ENCODE peak calls at places on chromosome 16, in eight cellular contexts. One of them, this sample, is unnamed.

GRCh38 chr16:88298166-88298881 is 84.4 kb upstream of the ZNF469 start:
- DNase-seq in Caco-2: no peak
- DNase-seq in astrocyte of the cerebellum: no peak
- DNase-seq in substantia nigra: no peak
- DNase-seq in fibroblast of lung: peak
- DNase-seq in stimulated activated CD8-positive, alpha-beta memory T cell treated with anti-CD3 and anti-CD28 coated beads, Interleukin-15, amount 100 ng/mL, for 24 hours: no peak
- DNase-seq in adrenal gland: peak
- DNase-seq in germinal center: no peak
- DNase-seq in this sample: no peak

GRCh38 chr16:85422124-85422373 is 191.1 kb upstream of the GSE1 start:
- DNase-seq in astrocyte of the cerebellum: no peak
- DNase-seq in adrenal gland: no peak
- DNase-seq in stimulated activated CD8-positive, alpha-beta memory T cell treated with anti-CD3 and anti-CD28 coated beads, Interleukin-15, amount 100 ng/mL, for 24 hours: no peak
- DNase-seq in substantia nigra: no peak
- DNase-seq in Caco-2: no peak
- DNase-seq in fibroblast of lung: no peak
- DNase-seq in germinal center: no peak
- DNase-seq in this sample: no peak

GRCh38 chr16:19926449-19927390 is 42.1 kb upstream of the GPRC5B start:
- DNase-seq in substantia nigra: no peak
- DNase-seq in astrocyte of the cerebellum: peak
- DNase-seq in fibroblast of lung: peak
- DNase-seq in Caco-2: no peak
- DNase-seq in stimulated activated CD8-positive, alpha-beta memory T cell treated with anti-CD3 and anti-CD28 coated beads, Interleukin-15, amount 100 ng/mL, for 24 hours: no peak
- DNase-seq in adrenal gland: no peak
- DNase-seq in germinal center: no peak
- DNase-seq in this sample: no peak

GRCh38 chr16:12016166-12016947 is 39.8 kb downstream of the SNX29 start:
- DNase-seq in fibroblast of lung: peak
- DNase-seq in astrocyte of the cerebellum: peak
- DNase-seq in germinal center: no peak
- DNase-seq in substantia nigra: no peak
- DNase-seq in stimulated activated CD8-positive, alpha-beta memory T cell treated with anti-CD3 and anti-CD28 coated beads, Interleukin-15, amount 100 ng/mL, for 24 hours: no peak
- DNase-seq in adrenal gland: no peak
- DNase-seq in Caco-2: no peak
- DNase-seq in this sample: no peak

GRCh38 chr16:4415538-4416199 is 727 bp downstream of the CORO7 start:
- DNase-seq in fibroblast of lung: peak
- DNase-seq in adrenal gland: peak
- DNase-seq in astrocyte of the cerebellum: no peak
- DNase-seq in Caco-2: peak
- DNase-seq in stimulated activated CD8-positive, alpha-beta memory T cell treated with anti-CD3 and anti-CD28 coated beads, Interleukin-15, amount 100 ng/mL, for 24 hours: peak
- DNase-seq in substantia nigra: peak
- DNase-seq in germinal center: peak
- DNase-seq in this sample: peak

GRCh38 chr16:17101646-17102045 is 369.1 kb downstream of the XYLT1 start:
- DNase-seq in germinal center: peak
- DNase-seq in astrocyte of the cerebellum: no peak
- DNase-seq in stimulated activated CD8-positive, alpha-beta memory T cell treated with anti-CD3 and anti-CD28 coated beads, Interleukin-15, amount 100 ng/mL, for 24 hours: no peak
- DNase-seq in substantia nigra: no peak
- DNase-seq in fibroblast of lung: peak
- DNase-seq in adrenal gland: no peak
- DNase-seq in Caco-2: peak
- DNase-seq in this sample: no peak

GRCh38 chr16:70730016-70730415 is 44.2 kb upstream of the MTSS2 start:
- DNase-seq in Caco-2: no peak
- DNase-seq in substantia nigra: peak
- DNase-seq in stimulated activated CD8-positive, alpha-beta memory T cell treated with anti-CD3 and anti-CD28 coated beads, Interleukin-15, amount 100 ng/mL, for 24 hours: no peak
- DNase-seq in adrenal gland: no peak
- DNase-seq in astrocyte of the cerebellum: no peak
- DNase-seq in fibroblast of lung: no peak
- DNase-seq in germinal center: no peak
- DNase-seq in this sample: peak

GRCh38 chr16:17258848-17259713 is 211.7 kb downstream of the XYLT1 start:
- DNase-seq in stimulated activated CD8-positive, alpha-beta memory T cell treated with anti-CD3 and anti-CD28 coated beads, Interleukin-15, amount 100 ng/mL, for 24 hours: no peak
- DNase-seq in astrocyte of the cerebellum: no peak
- DNase-seq in adrenal gland: no peak
- DNase-seq in fibroblast of lung: no peak
- DNase-seq in substantia nigra: no peak
- DNase-seq in germinal center: peak
- DNase-seq in Caco-2: no peak
- DNase-seq in this sample: no peak

GRCh38 chr16:88936913-88937666 is 39.9 kb downstream of the CBFA2T3 start:
- DNase-seq in substantia nigra: no peak
- DNase-seq in fibroblast of lung: no peak
- DNase-seq in Caco-2: no peak
- DNase-seq in stimulated activated CD8-positive, alpha-beta memory T cell treated with anti-CD3 and anti-CD28 coated beads, Interleukin-15, amount 100 ng/mL, for 24 hours: no peak
- DNase-seq in astrocyte of the cerebellum: no peak
- DNase-seq in germinal center: no peak
- DNase-seq in adrenal gland: no peak
- DNase-seq in this sample: no peak

GRCh38 chr16:12489362-12489761 is 314.3 kb downstream of the CPPED1 start:
- DNase-seq in astrocyte of the cerebellum: no peak
- DNase-seq in Caco-2: no peak
- DNase-seq in substantia nigra: no peak
- DNase-seq in fibroblast of lung: no peak
- DNase-seq in stimulated activated CD8-positive, alpha-beta memory T cell treated with anti-CD3 and anti-CD28 coated beads, Interleukin-15, amount 100 ng/mL, for 24 hours: no peak
- DNase-seq in germinal center: no peak
- DNase-seq in adrenal gland: no peak
- DNase-seq in this sample: no peak

GRCh38 chr16:88649924-88650748 is 717 bp downstream of the CYBA start:
- DNase-seq in stimulated activated CD8-positive, alpha-beta memory T cell treated with anti-CD3 and anti-CD28 coated beads, Interleukin-15, amount 100 ng/mL, for 24 hours: no peak
- DNase-seq in fibroblast of lung: no peak
- DNase-seq in germinal center: peak
- DNase-seq in adrenal gland: no peak
- DNase-seq in astrocyte of the cerebellum: no peak
- DNase-seq in Caco-2: peak
- DNase-seq in substantia nigra: no peak
- DNase-seq in this sample: peak

GRCh38 chr16:88866151-88866920 is at the start of gene PABPN1L:
- DNase-seq in astrocyte of the cerebellum: no peak
- DNase-seq in stimulated activated CD8-positive, alpha-beta memory T cell treated with anti-CD3 and anti-CD28 coated beads, Interleukin-15, amount 100 ng/mL, for 24 hours: no peak
- DNase-seq in adrenal gland: no peak
- DNase-seq in substantia nigra: no peak
- DNase-seq in fibroblast of lung: no peak
- DNase-seq in germinal center: no peak
- DNase-seq in Caco-2: no peak
- DNase-seq in this sample: no peak

This sample was measured in retina.